ENCODE peak calls at places on chromosome 18, in four cellular contexts. One of them, this sample, is unnamed.

GRCh38 chr18:62827397-62827796 is 112.1 kb downstream of the PHLPP1 start:
- DNase-seq in GM23338: no peak
- DNase-seq in astrocyte: no peak
- DNase-seq in HCT116: no peak
- DNase-seq in this sample: no peak

GRCh38 chr18:61597321-61597720 is 264.1 kb downstream of the CDH20 start:
- DNase-seq in HCT116: no peak
- DNase-seq in GM23338: no peak
- DNase-seq in astrocyte: no peak
- DNase-seq in this sample: no peak

GRCh38 chr18:58254873-58255511 is 211.0 kb downstream of the NEDD4L start:
- DNase-seq in GM23338: peak; percentile 83
- DNase-seq in HCT116: no peak
- DNase-seq in astrocyte: no peak
- DNase-seq in this sample: no peak

GRCh38 chr18:77422974-77423373 is 173.3 kb downstream of the GALR1 start:
- DNase-seq in HCT116: no peak
- DNase-seq in GM23338: peak; percentile 34
- DNase-seq in astrocyte: no peak
- DNase-seq in this sample: no peak

GRCh38 chr18:24546304-24546703 is 85.9 kb downstream of the HRH4 start:
- DNase-seq in astrocyte: no peak
- DNase-seq in GM23338: no peak
- DNase-seq in HCT116: no peak
- DNase-seq in this sample: no peak

GRCh38 chr18:25759111-25759510 is 331.3 kb downstream of the SS18 start:
- DNase-seq in astrocyte: peak; percentile 64
- DNase-seq in GM23338: no peak
- DNase-seq in HCT116: no peak
- DNase-seq in this sample: no peak

GRCh38 chr18:79481041-79481790 is 85.5 kb downstream of the NFATC1 start:
- DNase-seq in HCT116: no peak
- DNase-seq in GM23338: no peak
- DNase-seq in astrocyte: no peak
- DNase-seq in this sample: no peak

GRCh38 chr18:26981373-26982082 is 116.0 kb upstream of the AQP4 start:
- DNase-seq in HCT116: no peak
- DNase-seq in astrocyte: no peak
- DNase-seq in GM23338: no peak
- DNase-seq in this sample: no peak

GRCh38 chr18:32358075-32358474 is 112.6 kb downstream of the GAREM1 start:
- DNase-seq in GM23338: peak; percentile 55
- DNase-seq in HCT116: no peak
- DNase-seq in astrocyte: no peak
- DNase-seq in this sample: no peak

GRCh38 chr18:6109743-6110142 is 214.4 kb upstream of the TMEM200C start:
- DNase-seq in astrocyte: no peak
- DNase-seq in GM23338: no peak
- DNase-seq in HCT116: no peak
- DNase-seq in this sample: no peak

GRCh38 chr18:42290318-42291307 is 335.6 kb downstream of the PIK3C3 start:
- DNase-seq in astrocyte: no peak
- DNase-seq in HCT116: no peak
- DNase-seq in GM23338: no peak
- DNase-seq in this sample: no peak

GRCh38 chr18:39960545-39960944 is 1994.5 kb upstream of the PIK3C3 start:
- DNase-seq in GM23338: no peak
- DNase-seq in HCT116: no peak
- DNase-seq in astrocyte: peak; percentile 61
- DNase-seq in this sample: no peak

GRCh38 chr18:54558609-54559585 is 32.1 kb upstream of the DYNAP start:
- DNase-seq in HCT116: no peak
- DNase-seq in astrocyte: peak; percentile 2
- DNase-seq in GM23338: peak; percentile 60
- DNase-seq in this sample: peak; percentile 37

GRCh38 chr18:72672364-72673151 is 128.4 kb upstream of the CBLN2 start:
- DNase-seq in GM23338: peak; percentile 79
- DNase-seq in astrocyte: peak; percentile 3
- DNase-seq in HCT116: no peak
- DNase-seq in this sample: peak; percentile 49

GRCh38 chr18:8870528-8870927 is 165.2 kb downstream of the MTCL1 start:
- DNase-seq in HCT116: no peak
- DNase-seq in GM23338: no peak
- DNase-seq in astrocyte: peak; percentile 22
- DNase-seq in this sample: no peak

GRCh38 chr18:55012041-55012440 is 52.8 kb upstream of the CCDC68 start:
- DNase-seq in HCT116: no peak
- DNase-seq in astrocyte: peak; percentile 43
- DNase-seq in GM23338: peak; percentile 26
- DNase-seq in this sample: no peak

GRCh38 chr18:3281456-3282400 is 19.8 kb downstream of the MYL12B start:
- DNase-seq in HCT116: peak; percentile 78
- DNase-seq in astrocyte: peak; percentile 67
- DNase-seq in GM23338: peak; percentile 87
- DNase-seq in this sample: peak; percentile 71

GRCh38 chr18:49609416-49610284 is 47.8 kb downstream of the LIPG start:
- DNase-seq in GM23338: no peak
- DNase-seq in astrocyte: peak; percentile 68
- DNase-seq in HCT116: peak; percentile 6
- DNase-seq in this sample: no peak

GRCh38 chr18:59272221-59272888 is 899 bp downstream of the RAX start:
- DNase-seq in GM23338: peak; percentile 63
- DNase-seq in astrocyte: no peak
- DNase-seq in HCT116: no peak
- DNase-seq in this sample: peak; percentile 17

GRCh38 chr18:48676346-48676745 is 137.5 kb downstream of the CTIF start:
- DNase-seq in GM23338: no peak
- DNase-seq in astrocyte: no peak
- DNase-seq in HCT116: no peak
- DNase-seq in this sample: no peak

GRCh38 chr18:49917742-49918141 is 104.4 kb upstream of the ACAA2 start:
- DNase-seq in GM23338: no peak
- DNase-seq in astrocyte: no peak
- DNase-seq in HCT116: no peak
- DNase-seq in this sample: no peak

GRCh38 chr18:36314098-36314497 is 16.6 kb downstream of the FHOD3 start:
- DNase-seq in GM23338: no peak
- DNase-seq in astrocyte: peak; percentile 55
- DNase-seq in HCT116: no peak
- DNase-seq in this sample: no peak

GRCh38 chr18:59848002-59848401 is 51.8 kb upstream of the PMAIP1 start:
- DNase-seq in GM23338: no peak
- DNase-seq in HCT116: no peak
- DNase-seq in astrocyte: no peak
- DNase-seq in this sample: no peak

GRCh38 chr18:907880-908512 is 3.3 kb downstream of the ADCYAP1 start:
- DNase-seq in HCT116: no peak
- DNase-seq in GM23338: peak; percentile 44
- DNase-seq in astrocyte: no peak
- DNase-seq in this sample: no peak
- TF ChIP-seq EZH2 in HCT116: no peak
- TF ChIP-seq EZH2 in GM23338: peak; percentile 85
- TF ChIP-seq EZH2 in astrocyte: peak; percentile 99
- TF ChIP-seq EZH2 in this sample: no peak

GRCh38 chr18:13296868-13297574 is 78.5 kb downstream of the LDLRAD4 start:
- DNase-seq in HCT116: no peak
- DNase-seq in astrocyte: no peak
- DNase-seq in GM23338: no peak
- DNase-seq in this sample: no peak
- TF ChIP-seq EZH2 in HCT116: no peak
- TF ChIP-seq EZH2 in astrocyte: no peak
- TF ChIP-seq EZH2 in GM23338: no peak
- TF ChIP-seq EZH2 in this sample: no peak

DNA sequence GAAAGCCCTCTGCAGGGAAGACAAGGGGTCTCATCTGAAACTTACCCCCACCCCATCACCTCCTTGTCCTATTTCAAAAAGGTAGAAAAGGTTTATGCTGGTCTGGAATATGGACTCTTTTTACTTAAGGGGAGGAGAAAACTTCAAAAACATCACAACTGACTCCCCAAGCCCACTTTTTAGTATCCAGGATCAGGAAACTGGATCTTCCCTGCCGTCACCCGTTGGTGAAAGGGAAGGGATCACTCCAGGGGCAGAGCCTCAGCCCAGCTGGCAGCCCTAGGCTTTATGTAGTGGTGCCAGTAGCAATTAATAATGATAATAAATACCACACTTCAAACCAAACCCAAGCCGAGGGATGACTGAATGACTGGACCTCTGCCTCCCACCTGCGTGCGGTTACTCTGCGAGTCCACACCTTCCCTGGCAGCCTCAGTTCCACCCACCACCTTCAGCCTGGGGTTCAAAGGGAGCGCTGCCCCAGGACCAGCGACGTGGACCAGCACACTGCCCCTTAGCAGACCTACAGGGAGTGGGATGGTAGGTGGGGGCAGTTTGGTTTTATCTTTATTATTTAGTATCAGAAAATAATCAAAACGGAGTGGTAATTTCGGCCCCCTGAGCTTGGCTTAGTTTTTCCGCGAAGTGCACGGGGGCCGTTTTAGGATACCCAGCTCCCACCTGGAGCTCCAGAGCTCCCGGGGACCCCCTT is 4.9 kb upstream of the GATA6 start:
- DNase-seq in GM23338: no peak
- DNase-seq in astrocyte: no peak
- DNase-seq in HCT116: no peak
- DNase-seq in this sample: no peak
- TF ChIP-seq EZH2 in GM23338: peak; percentile 59
- TF ChIP-seq EZH2 in astrocyte: peak; percentile 96
- TF ChIP-seq EZH2 in HCT116: no peak
- TF ChIP-seq EZH2 in this sample: no peak

GRCh38 chr18:11148655-11149440 is 521 bp downstream of the PIEZO2 start:
- DNase-seq in HCT116: no peak
- DNase-seq in GM23338: peak; percentile 60
- DNase-seq in astrocyte: no peak
- DNase-seq in this sample: no peak
- TF ChIP-seq EZH2 in HCT116: no peak
- TF ChIP-seq EZH2 in GM23338: peak; percentile 41
- TF ChIP-seq EZH2 in astrocyte: peak; percentile 54
- TF ChIP-seq EZH2 in this sample: no peak

This sample was measured in MM.1S.